ENCODE peak calls at places on chromosomes 6 and 20, in four cellular contexts. V is CD8-positive, alpha-beta memory T cell; R is germinal center; S is suprapubic skin. F is an unnamed sample.

GRCh38 chr6:132530293-132530974 is 7.6 kb upstream of the TAAR9 start:
- DNase-seq in V (peak; percentile 55), R (peak; percentile 32), S (no peak), F (peak; percentile 82)

GRCh38 chr6:157380779-157381561 is at the start of gene ZDHHC14:
- DNase-seq in V (peak; percentile 91), R (peak; percentile 85), S (peak; percentile 94), F (peak; percentile 76)

GRCh38 chr6:5723905-5724691 is 282.6 kb downstream of the NRN1 start:
- DNase-seq in V (no peak), R (peak; percentile 80), S (no peak), F (peak; percentile 86)

GRCh38 chr6:135870722-135871121 is 19.2 kb downstream of the PDE7B start:
- DNase-seq in V (no peak), R (no peak), S (no peak), F (no peak)

GRCh38 chr6:167795874-167796667 is 30.6 kb upstream of the AFDN start:
- DNase-seq in V (no peak), R (no peak), S (no peak), F (no peak)

GRCh38 chr6:113328886-113329381 is 528.2 kb upstream of the MARCKS start:
- DNase-seq in V (no peak), R (no peak), S (no peak), F (no peak)

GRCh38 chr6:85865665-85866372 is 223.1 kb upstream of the SYNCRIP start:
- DNase-seq in V (no peak), R (peak; percentile 3), S (no peak), F (no peak)

GRCh38 chr20:5078399-5078958 is 41.3 kb downstream of the PCNA start:
- DNase-seq in V (peak; percentile 71), R (peak; percentile 84), S (peak; percentile 72), F (peak; percentile 90)

GRCh38 chr6:62429781-62430180 is 143.8 kb upstream of the KHDRBS2 start:
- DNase-seq in V (no peak), R (no peak), S (no peak), F (no peak)

GRCh38 chr20:41044409-41045062 is 15.9 kb downstream of the TOP1 start:
- DNase-seq in V (no peak), R (no peak), S (no peak), F (no peak)

GRCh38 chr6:134351615-134352474 is 33.9 kb upstream of the SGK1 start:
- DNase-seq in V (peak; percentile 17), R (no peak), S (no peak), F (no peak)

GRCh38 chr20:24773751-24774201 is 175.3 kb upstream of the CST7 start:
- DNase-seq in V (no peak), R (no peak), S (peak; percentile 32), F (no peak)

GRCh38 chr6:127924440-127924839 is 23.6 kb upstream of the THEMIS start:
- DNase-seq in V (no peak), R (no peak), S (no peak), F (no peak)

GRCh38 chr6:157982580-157983438 is 1.1 kb downstream of the SYNJ2 start:
- DNase-seq in V (peak; percentile 23), R (no peak), S (no peak), F (no peak)

GRCh38 chr20:18739785-18740184 is 73.8 kb upstream of the SCP2D1 start:
- DNase-seq in V (no peak), R (no peak), S (no peak), F (no peak)

GRCh38 chr20:8330316-8330784 is 198.3 kb downstream of the PLCB1 start:
- DNase-seq in V (no peak), R (no peak), S (no peak), F (no peak)

GRCh38 chr6:28312939-28313338 is 23.0 kb downstream of the ZSCAN31 start:
- DNase-seq in V (no peak), R (no peak), S (no peak), F (no peak)

GRCh38 chr6:109449064-109449788 is 6.3 kb downstream of the MICAL1 start:
- DNase-seq in V (no peak), R (no peak), S (no peak), F (no peak)

GRCh38 chr6:109879521-109879920 is 98.6 kb upstream of the GPR6 start:
- DNase-seq in V (no peak), R (no peak), S (peak; percentile 68), F (no peak)